ENCODE peak calls at places on chromosomes 3 and 15, in six cellular contexts. Z is IMR-90, A is H9, S is mesenchymal stem cell, B is neuronal stem cell, U is H1. J is an unnamed sample. For H3K4me1, the result is how much of the 10 kb centered on the place peaks cover.

GRCh38 chr3:3160826-3161225 is 18.7 kb downstream of the CRBN start:
- DNase-seq in A (no peak), Z (no peak), U (no peak), B (no peak), S (no peak), J (no peak)

GRCh38 chr3:69201658-69202057 is 79.3 kb upstream of the LMOD3 start:
- DNase-seq in A (no peak), Z (no peak), U (no peak), B (no peak), S (no peak), J (no peak)

GRCh38 chr3:96538186-96538585 is 276.2 kb upstream of the EPHA6 start:
- DNase-seq in B (no peak), S (no peak), Z (no peak), U (no peak), A (no peak), J (no peak)

GRCh38 chr3:16251316-16252085 is 13.2 kb downstream of the DPH3 start:
- DNase-seq in Z (no peak), S (no peak), B (no peak), A (no peak), U (no peak), J (no peak)

GRCh38 chr15:31606261-31606669 is 279.6 kb downstream of the KLF13 start:
- DNase-seq in A (no peak), U (no peak), S (peak), Z (peak), B (no peak), J (peak)

GRCh38 chr3:114527036-114527644 is 233.3 kb downstream of the TIGIT start:
- DNase-seq in Z (peak), U (no peak), S (no peak), A (no peak), B (no peak), J (no peak)

GRCh38 chr15:31869640-31870335 is 160.5 kb upstream of the CHRNA7 start:
- DNase-seq in A (no peak), U (no peak), S (no peak), Z (no peak), B (no peak), J (no peak)

GRCh38 chr3:158912188-158912587 is 110.3 kb downstream of the MFSD1 start:
- DNase-seq in U (no peak), B (no peak), Z (no peak), S (no peak), A (peak), J (no peak)

DNA sequence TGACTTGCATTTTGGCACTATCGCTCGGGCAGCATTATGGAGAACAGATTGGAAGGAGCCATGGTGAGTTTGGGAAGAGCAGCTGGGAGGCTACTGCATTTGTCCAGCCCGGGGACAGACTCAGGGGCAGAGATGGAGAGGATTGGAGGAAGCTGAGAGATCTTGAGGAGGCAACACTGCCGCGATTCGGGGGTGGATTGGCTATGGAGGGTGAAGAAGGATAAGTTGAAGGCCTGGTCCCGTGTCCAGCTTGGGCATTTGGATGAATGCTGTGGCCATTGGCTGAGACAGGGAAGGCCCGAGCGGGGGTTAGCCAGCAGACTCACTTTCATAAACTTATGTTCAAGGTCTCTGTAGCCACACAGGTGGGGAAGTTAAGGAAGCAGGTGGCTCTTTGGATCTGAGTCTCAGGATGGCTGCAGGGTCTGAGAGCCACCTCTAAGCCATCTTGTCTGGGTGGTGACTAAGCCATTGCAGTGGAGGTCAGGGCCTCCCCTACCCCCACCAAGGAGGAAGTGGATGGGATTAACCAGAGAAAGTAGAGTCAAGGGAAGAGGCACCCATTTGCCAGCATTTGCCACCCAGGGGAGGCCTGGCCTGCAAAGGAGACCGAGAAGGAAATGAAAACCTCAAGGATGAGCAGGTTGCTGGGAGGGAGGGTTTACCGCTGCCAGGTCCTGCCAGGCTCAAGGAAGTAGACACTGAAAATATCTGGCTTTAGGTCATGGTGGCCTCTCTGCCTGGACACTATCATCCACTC is 144.0 kb upstream of the TLE3 start:
- DNase-seq in S (no peak), Z (no peak), U (no peak), B (no peak), A (no peak), J (no peak)
- H3K23ac ChIP-seq in S (no peak), Z (no peak), U (no peak), B (no peak), A (no peak), J (no peak)

DNA sequence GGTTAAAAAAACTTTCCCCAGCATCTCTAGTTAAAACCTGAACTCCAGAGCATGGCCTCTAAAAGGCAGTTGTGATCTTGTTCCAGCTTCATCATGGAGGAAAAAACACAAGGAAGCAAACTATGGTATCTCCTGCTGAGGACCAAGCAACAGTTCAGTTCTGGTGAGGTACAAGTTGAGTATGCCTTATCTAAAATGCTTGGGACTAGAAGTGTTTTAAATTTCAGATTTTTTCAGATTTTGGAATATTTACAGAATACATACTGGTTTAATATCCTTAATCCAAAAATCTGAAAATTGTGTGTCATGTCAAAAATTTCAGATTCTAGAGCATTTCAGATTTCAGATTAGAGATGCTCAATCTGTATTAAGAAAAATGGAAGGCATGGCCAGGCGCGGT is 9.7 kb downstream of the DBR1 start:
- DNase-seq in U (no peak), A (no peak), Z (no peak), B (no peak), S (no peak), J (peak)
- H3K4me1 ChIP-seq in U (under half), A (under half), Z (under half), B (under half), S (under half), J (under half)

GRCh38 chr3:58351920-58352319 is 19.2 kb downstream of the PXK start:
- DNase-seq in B (no peak), U (no peak), S (no peak), Z (no peak), A (peak), J (no peak)
- H2AFZ ChIP-seq in B (no peak), U (peak), S (no peak), Z (no peak), A (no peak), J (no peak)

GRCh38 chr3:45549961-45550360 is 44.6 kb upstream of the LIMD1 start:
- DNase-seq in Z (no peak), U (no peak), S (no peak), B (no peak), A (no peak), J (no peak)
- H3K23ac ChIP-seq in Z (no peak), U (no peak), S (no peak), B (no peak), A (no peak), J (no peak)

GRCh38 chr3:123656241-123656640 is 71.4 kb upstream of the HACD2 start:
- DNase-seq in U (no peak), Z (no peak), S (no peak), A (no peak), B (no peak), J (no peak)
- H3K4me1 ChIP-seq in U (under half), Z (under half), S (under half), A (under half), B (under half), J (under half)

DNA sequence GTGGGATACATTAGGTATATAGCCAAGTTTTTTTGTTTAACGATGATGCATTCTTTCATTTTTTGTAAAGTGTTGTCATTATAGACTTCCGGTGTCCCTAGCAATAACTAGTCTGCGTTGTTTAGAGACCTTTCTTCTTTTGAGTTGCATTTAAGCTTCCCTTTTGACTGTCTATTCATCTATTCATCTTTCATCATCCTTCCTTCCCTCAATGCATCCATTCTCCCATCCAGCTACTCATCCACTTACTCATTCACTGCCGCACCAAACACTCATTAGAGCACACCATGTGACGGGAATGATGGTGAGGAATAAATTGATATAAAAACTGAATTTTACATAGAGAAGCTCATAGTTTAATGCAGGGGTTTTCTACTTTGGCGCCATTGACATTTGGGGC is 32.9 kb downstream of the OR4F15 start:
- DNase-seq in Z (no peak), B (no peak), A (no peak), U (no peak), S (no peak), J (no peak)
- H2AFZ ChIP-seq in Z (no peak), B (no peak), A (no peak), U (no peak), S (no peak), J (no peak)

DNA sequence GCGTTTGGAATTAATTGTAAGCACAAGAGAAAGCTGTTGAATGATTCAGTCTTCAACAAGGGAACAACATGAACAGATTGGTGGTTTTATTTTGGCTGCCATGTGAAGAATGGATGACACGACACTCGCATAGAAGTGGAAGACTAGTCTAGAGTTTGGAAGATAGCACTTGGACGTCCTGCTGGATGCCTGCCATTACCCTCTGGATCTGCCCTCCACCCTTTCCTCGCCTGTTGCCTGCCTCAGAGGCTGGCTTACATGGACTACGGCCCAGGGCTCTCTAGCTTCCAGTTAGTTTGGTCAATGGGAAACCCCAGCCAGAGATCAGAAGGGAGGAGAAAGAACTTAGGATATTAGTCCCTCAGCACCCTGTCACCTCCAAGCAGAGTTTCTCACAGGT is 493.5 kb downstream of the FHIT start:
- DNase-seq in A (no peak), U (no peak), S (no peak), Z (no peak), B (no peak), J (no peak)
- H3K23ac ChIP-seq in A (no peak), U (no peak), S (no peak), Z (no peak), B (no peak), J (no peak)